ENCODE peak calls at places on chromosomes 4 and X, in four cellular contexts. E is heart right ventricle, W is cardiac muscle cell, Y is testis. X is an unnamed sample. For H3K4me1, the result is how much of the 10 kb centered on the place peaks cover.

GRCh38 chr4:135434936-135435335 is 1233.3 kb upstream of the PABPC4L start:
- DNase-seq in E (no peak), W (no peak), Y (no peak), X (no peak)

GRCh38 chr4:44100456-44100855 is 348.2 kb downstream of the KCTD8 start:
- DNase-seq in E (no peak), W (no peak), Y (no peak), X (no peak)

GRCh38 chrX:12360991-12361598 is 222.8 kb downstream of the FRMPD4 start:
- DNase-seq in E (no peak), W (no peak), Y (no peak), X (no peak)

GRCh38 chrX:66012094-66012534 is 27.8 kb downstream of the VSIG4 start:
- DNase-seq in E (no peak), W (no peak), Y (no peak), X (peak)

GRCh38 chrX:19627081-19627480 is 111.8 kb upstream of the MAP3K15 start:
- DNase-seq in E (peak), W (no peak), Y (no peak), X (no peak)

GRCh38 chrX:126836195-126836594 is 16.7 kb downstream of the PRR32 start:
- DNase-seq in E (no peak), W (no peak), Y (no peak), X (no peak)

GRCh38 chr4:54082168-54082567 is 17.8 kb upstream of the CHIC2 start:
- DNase-seq in E (no peak), W (no peak), Y (no peak), X (no peak)

GRCh38 chr4:18034099-18034498 is 12.5 kb upstream of the LCORL start:
- DNase-seq in E (no peak), W (no peak), Y (no peak), X (no peak)

GRCh38 chr4:173490256-173490655 is 39.8 kb downstream of the HAND2 start:
- DNase-seq in E (no peak), W (no peak), Y (no peak), X (no peak)

GRCh38 chrX:110081740-110082139 is 78.8 kb downstream of the TMEM164 start:
- DNase-seq in E (peak), W (no peak), Y (no peak), X (no peak)

GRCh38 chr4:105765690-105766407 is 57.3 kb downstream of the GSTCD start:
- DNase-seq in E (no peak), W (no peak), Y (no peak), X (no peak)

GRCh38 chr4:7280906-7281305 is 88.6 kb downstream of the SORCS2 start:
- DNase-seq in E (no peak), W (no peak), Y (no peak), X (no peak)

GRCh38 chr4:121656269-121656641 is 40.5 kb downstream of the ANXA5 start:
- DNase-seq in E (no peak), W (peak), Y (peak), X (peak)

GRCh38 chrX:78321809-78322208 is 5.6 kb downstream of the CYSLTR1 start:
- DNase-seq in E (no peak), W (no peak), Y (peak), X (peak)

GRCh38 chrX:132671229-132671641 is 182.4 kb upstream of the MBNL3 start:
- DNase-seq in E (no peak), W (no peak), Y (no peak), X (no peak)

GRCh38 chr4:1232661-1233621 is 16.0 kb downstream of the CTBP1 start:
- DNase-seq in E (peak), W (no peak), Y (peak), X (no peak)

GRCh38 chrX:144849141-144849540 is 398.2 kb upstream of the SPANXN1 start:
- DNase-seq in E (no peak), W (no peak), Y (no peak), X (no peak)

GRCh38 chr4:108030332-108030731 is 40.6 kb downstream of the HADH start:
- DNase-seq in E (no peak), W (peak), Y (peak), X (no peak)

GRCh38 chrX:12895856-12896255 is 10.6 kb upstream of the TLR8 start:
- DNase-seq in E (no peak), W (no peak), Y (no peak), X (no peak)

GRCh38 chr4:12949719-12950118 is 534.4 kb downstream of the RAB28 start:
- DNase-seq in E (no peak), W (peak), Y (no peak), X (no peak)

GRCh38 chrX:103734125-103734760 is 23.5 kb downstream of the TMEM31 start:
- DNase-seq in E (no peak), W (no peak), Y (no peak), X (no peak)

GRCh38 chr4:7554885-7555284 is 120.2 kb upstream of the PSAPL1 start:
- DNase-seq in E (no peak), W (no peak), Y (no peak), X (no peak)

GRCh38 chr4:152591361-152591760 is 55.5 kb upstream of the FBXW7 start:
- DNase-seq in E (peak), W (peak), Y (peak), X (peak)

GRCh38 chr4:138428611-138429010 is 186.5 kb upstream of the SLC7A11 start:
- DNase-seq in E (no peak), W (no peak), Y (no peak), X (no peak)

GRCh38 chrX:43718956-43719355 is 62.9 kb downstream of the MAOA start:
- DNase-seq in E (no peak), W (no peak), Y (no peak), X (no peak)

GRCh38 chr4:1277667-1278335 is 11.9 kb upstream of the MAEA start:
- DNase-seq in E (no peak), W (no peak), Y (no peak), X (no peak)

GRCh38 chr4:44447563-44448504 is 775 bp downstream of the KCTD8 start:
- DNase-seq in E (peak), W (peak), Y (peak), X (no peak)

GRCh38 chr4:142350886-142351285 is 495.2 kb downstream of the INPP4B start:
- DNase-seq in E (no peak), W (no peak), Y (no peak), X (no peak)

GRCh38 chr4:159396151-159396550 is 293.3 kb downstream of the RAPGEF2 start:
- DNase-seq in E (no peak), W (no peak), Y (no peak), X (no peak)

GRCh38 chr4:159389756-159390155 is 286.9 kb downstream of the RAPGEF2 start:
- DNase-seq in E (no peak), W (no peak), Y (no peak), X (no peak)

GRCh38 chr4:159395693-159396092 is 292.8 kb downstream of the RAPGEF2 start:
- DNase-seq in E (no peak), W (no peak), Y (no peak), X (no peak)

GRCh38 chr4:159386620-159387019 is 283.7 kb downstream of the RAPGEF2 start:
- DNase-seq in E (no peak), W (no peak), Y (no peak), X (no peak)

DNA sequence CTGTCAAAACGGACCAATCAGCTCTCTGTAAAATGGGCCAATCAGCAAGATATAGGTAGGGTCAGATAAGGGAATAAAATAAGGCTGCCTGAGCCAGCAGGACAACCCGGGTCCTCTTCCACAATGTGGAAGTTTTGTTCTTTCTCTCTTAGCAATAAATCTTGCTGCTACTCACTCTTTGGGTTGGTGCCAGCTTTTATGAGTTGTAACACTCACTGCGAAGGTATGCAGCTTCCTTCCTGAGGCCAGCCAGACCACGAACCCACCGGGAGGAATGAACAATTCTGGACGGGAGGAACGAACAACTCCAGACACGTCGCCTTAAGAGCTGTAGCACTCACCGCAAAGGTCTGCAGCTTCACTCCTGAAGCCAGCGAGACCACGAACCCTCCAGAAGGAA is 287.8 kb downstream of the RAPGEF2 start:
- DNase-seq in E (no peak), W (no peak), Y (no peak), X (no peak)
- H3K27ac ChIP-seq in E (no peak), W (no peak), Y (no peak), X (no peak)

GRCh38 chrX:25278341-25278740 is 262.6 kb upstream of the ARX start:
- DNase-seq in E (no peak), W (no peak), Y (no peak), X (no peak)

GRCh38 chrX:25277574-25277973 is 261.8 kb upstream of the ARX start:
- DNase-seq in E (no peak), W (no peak), Y (no peak), X (no peak)

DNA sequence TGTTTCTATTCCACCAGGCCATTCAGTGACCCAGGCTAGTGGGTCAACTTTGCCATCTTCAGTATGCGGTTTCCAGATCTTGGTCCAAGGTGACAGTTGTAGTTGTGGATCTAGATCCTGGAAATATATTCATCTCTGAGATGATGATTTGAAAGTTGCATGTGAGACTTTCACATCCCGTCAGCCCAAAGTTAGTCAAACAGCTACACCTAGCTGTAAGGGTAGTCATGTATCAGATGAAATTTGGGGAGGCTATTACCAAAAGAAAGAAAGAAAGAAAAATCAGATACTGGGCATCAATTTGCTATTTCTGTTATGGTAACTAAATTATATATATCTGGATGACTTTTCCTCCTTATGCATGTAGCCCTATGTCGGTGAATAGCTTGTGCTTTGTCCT is 259.4 kb upstream of the ARX start:
- DNase-seq in E (no peak), W (no peak), Y (no peak), X (no peak)
- TF ChIP-seq CTCF in E (no peak), W (no peak), Y (no peak), X (no peak)

GRCh38 chrX:120750381-120750780 is 120.5 kb upstream of the C1GALT1C1 start:
- DNase-seq in E (no peak), W (no peak), Y (no peak), X (no peak)
- H3K4me1 ChIP-seq in E (under half), W (under half), Y (under half), X (under half)

GRCh38 chr4:151117371-151117962 is 18.0 kb downstream of the RPS3A start:
- DNase-seq in E (no peak), W (peak), Y (peak), X (peak)
- H3K27ac ChIP-seq in E (no peak), W (no peak), Y (no peak), X (peak)

DNA sequence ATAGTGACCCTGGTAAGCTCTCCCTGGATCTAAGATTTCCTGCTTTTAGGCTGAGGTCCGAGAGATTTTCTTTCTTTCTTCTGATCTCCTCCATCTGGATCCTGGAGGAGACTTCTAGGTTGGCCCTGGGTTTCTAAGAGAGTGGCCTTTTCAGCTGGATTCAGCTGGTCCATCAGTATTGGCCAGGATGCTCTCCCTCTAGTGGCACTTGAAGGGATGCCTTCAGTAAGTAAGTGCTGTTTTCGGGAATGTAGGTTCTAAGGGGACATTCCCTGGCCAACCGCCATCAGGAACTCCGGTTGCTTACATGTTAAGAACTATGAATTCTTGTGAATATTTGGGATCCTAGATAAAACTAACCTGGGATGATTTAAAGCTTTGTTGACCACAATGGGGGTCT is 56.9 kb downstream of the SERTM2 start:
- DNase-seq in E (no peak), W (peak), Y (peak), X (no peak)
- TF ChIP-seq CTCF in E (peak), W (peak), Y (no peak), X (no peak)

GRCh38 chr4:60655356-60655755 is 544.8 kb upstream of the ADGRL3 start:
- DNase-seq in E (no peak), W (no peak), Y (no peak), X (no peak)
- H3K4me1 ChIP-seq in E (under half), W (under half), Y (under half), X (under half)

GRCh38 chr4:168610911-168611530 is 114.2 kb downstream of the PALLD start:
- DNase-seq in E (no peak), W (no peak), Y (no peak), X (no peak)

GRCh38 chr4:168612435-168613139 is 115.7 kb downstream of the PALLD start:
- DNase-seq in E (no peak), W (no peak), Y (no peak), X (no peak)

GRCh38 chr4:168608771-168609170 is 111.9 kb downstream of the PALLD start:
- DNase-seq in E (no peak), W (no peak), Y (no peak), X (no peak)

GRCh38 chr4:168607215-168607614 is 110.4 kb downstream of the PALLD start:
- DNase-seq in E (no peak), W (no peak), Y (no peak), X (no peak)

GRCh38 chr4:168609369-168609768 is 112.5 kb downstream of the PALLD start:
- DNase-seq in E (no peak), W (no peak), Y (no peak), X (no peak)
- H3K27ac ChIP-seq in E (no peak), W (no peak), Y (no peak), X (no peak)

GRCh38 chr4:72505314-72505744 is 63.7 kb downstream of the ADAMTS3 start:
- DNase-seq in E (no peak), W (peak), Y (peak), X (no peak)
- TF ChIP-seq CTCF in E (peak), W (peak), Y (peak), X (peak)

X was measured in lung.